ENCODE peak calls at places on chromosomes 1 and 21, in eight cellular contexts. I is B cell; C is stimulated activated CD8-positive, alpha-beta memory T cell treated with anti-CD3 and anti-CD28 coated beads, Interleukin-4, amount 100 ng/mL, for 1 hour; Q is NCI-H774; Z is ovary; E is CD4-positive, alpha-beta T cell; J is stimulated activated CD4-positive, alpha-beta T cell treated with anti-CD3 and anti-CD28 coated beads, Interleukin-1b, Interleukin-23, amount 100 ng/mL, for 4 hours; R is EL. K is an unnamed sample.

GRCh38 chr1:228702433-228702832 is 32.8 kb upstream of the RHOU start:
- DNase-seq in J (no peak), E (no peak), C (no peak), I (no peak), R (no peak), Q (no peak), Z (no peak), K (no peak)

GRCh38 chr21:35045539-35046222 is 3.4 kb downstream of the RUNX1 start:
- DNase-seq in I (peak; percentile 36), C (peak; percentile 30), Z (no peak), R (no peak), J (no peak), E (peak; percentile 42), Q (no peak), K (peak; percentile 72)

GRCh38 chr1:78833491-78833890 is 173.0 kb downstream of the ADGRL4 start:
- DNase-seq in Z (no peak), J (no peak), E (no peak), I (no peak), R (peak; percentile 86), C (no peak), Q (no peak), K (no peak)

GRCh38 chr1:182802006-182802798 is 12.6 kb downstream of the NPL start:
- DNase-seq in R (no peak), E (no peak), Z (no peak), J (no peak), I (no peak), Q (no peak), C (no peak), K (no peak)

GRCh38 chr21:42219606-42220137 is 732 bp downstream of the ABCG1 start:
- DNase-seq in Q (no peak), I (peak; percentile 61), R (no peak), Z (no peak), J (peak; percentile 15), E (peak; percentile 26), C (no peak), K (no peak)

GRCh38 chr1:154883919-154884867 is 14.1 kb upstream of the KCNN3 start:
- DNase-seq in I (no peak), Z (no peak), J (no peak), E (no peak), R (no peak), Q (no peak), C (no peak), K (no peak)

GRCh38 chr1:54741531-54741930 is 22.8 kb downstream of the PARS2 start:
- DNase-seq in J (no peak), I (no peak), Q (no peak), E (no peak), R (no peak), C (no peak), Z (no peak), K (no peak)

GRCh38 chr1:77322061-77322900 is 40.5 kb downstream of the AK5 start:
- DNase-seq in I (no peak), J (no peak), Q (no peak), Z (no peak), R (peak; percentile 77), C (no peak), E (no peak), K (no peak)

GRCh38 chr1:37682334-37682987 is 9.9 kb upstream of the CDCA8 start:
- DNase-seq in C (peak; percentile 64), J (peak; percentile 71), Z (peak; percentile 76), I (peak; percentile 80), E (peak; percentile 75), R (peak; percentile 68), Q (peak; percentile 53), K (peak; percentile 67)

GRCh38 chr1:15100369-15101111 is 53.0 kb upstream of the TMEM51 start:
- DNase-seq in C (peak; percentile 8), E (peak; percentile 19), I (peak; percentile 58), J (peak; percentile 32), R (peak; percentile 29), Q (peak; percentile 10), Z (peak; percentile 52), K (peak; percentile 35)

GRCh38 chr1:185073725-185074124 is 28.4 kb downstream of the RNF2 start:
- DNase-seq in J (no peak), R (no peak), E (no peak), I (no peak), Q (no peak), Z (no peak), C (no peak), K (no peak)

GRCh38 chr21:43304621-43305335 is 122.2 kb downstream of the SIK1 start:
- DNase-seq in J (no peak), Z (no peak), R (no peak), Q (no peak), I (no peak), C (no peak), E (no peak), K (no peak)

GRCh38 chr1:18302788-18303413 is 177.8 kb upstream of the KLHDC7A start:
- DNase-seq in J (no peak), R (no peak), I (no peak), E (no peak), Q (no peak), Z (no peak), C (no peak), K (no peak)

GRCh38 chr1:119862276-119862675 is 34.0 kb downstream of the ADAM30 start:
- DNase-seq in Q (no peak), R (no peak), J (no peak), E (no peak), Z (no peak), C (no peak), I (no peak), K (no peak)

GRCh38 chr21:44764319-44765230 is 37.0 kb downstream of the UBE2G2 start:
- DNase-seq in C (no peak), R (no peak), Q (no peak), J (no peak), E (no peak), I (no peak), Z (no peak), K (no peak)

GRCh38 chr1:53371851-53372250 is 44.0 kb upstream of the LRP8 start:
- DNase-seq in J (no peak), R (no peak), E (no peak), C (no peak), Q (no peak), I (no peak), Z (no peak), K (no peak)